ENCODE peak calls at places on chromosomes 13 and 19, in nine cellular contexts. W, C, K, N, Q, F, V, G and I are unnamed samples.

GRCh38 chr13:91946498-91947070 is 548.2 kb downstream of the GPC5 start:
- DNase-seq in W (peak), C (peak), K (no peak), N (no peak), Q (no peak), F (no peak), V (no peak), G (no peak), I (peak)

GRCh38 chr13:46905249-46905648 is 8.4 kb upstream of the HTR2A start:
- DNase-seq in W (no peak), C (peak), K (no peak), N (no peak), Q (no peak), F (no peak), V (no peak), G (no peak), I (no peak)

GRCh38 chr13:44068169-44068568 is 188.5 kb downstream of the LACC1 start:
- DNase-seq in W (no peak), C (peak), K (no peak), N (no peak), Q (no peak), F (no peak), V (no peak), G (no peak), I (no peak)

GRCh38 chr13:111203742-111204386 is 88.8 kb downstream of the ARHGEF7 start:
- DNase-seq in W (no peak), C (no peak), K (no peak), N (no peak), Q (peak), F (no peak), V (peak), G (no peak), I (no peak)

GRCh38 chr13:48749144-48749543 is 95.4 kb downstream of the CYSLTR2 start:
- DNase-seq in W (no peak), C (peak), K (no peak), N (no peak), Q (no peak), F (no peak), V (no peak), G (no peak), I (no peak)

GRCh38 chr13:94169783-94170513 is 309.5 kb downstream of the DCT start:
- DNase-seq in W (no peak), C (no peak), K (no peak), N (no peak), Q (no peak), F (no peak), V (peak), G (no peak), I (no peak)

GRCh38 chr13:51814825-51815650 is 11.1 kb upstream of the DHRS12 start:
- DNase-seq in W (peak), C (peak), K (peak), N (peak), Q (peak), F (peak), V (peak), G (peak), I (peak)

GRCh38 chr19:4988770-4989251 is 19.9 kb downstream of the KDM4B start:
- DNase-seq in W (no peak), C (peak), K (no peak), N (no peak), Q (no peak), F (peak), V (no peak), G (no peak), I (no peak)

GRCh38 chr19:42216653-42217521 is 590 bp downstream of the DEDD2 start:
- DNase-seq in W (peak), C (peak), K (no peak), N (peak), Q (peak), F (peak), V (peak), G (peak), I (peak)

GRCh38 chr13:98577823-98578285 is 947 bp upstream of the STK24 start:
- DNase-seq in W (no peak), C (peak), K (no peak), N (no peak), Q (no peak), F (no peak), V (no peak), G (no peak), I (no peak)